ENCODE peak calls at places on chromosomes 11 and 22, in five cellular contexts. N is HFFc6, U is uterus, S is hepatic stellate cell, E is cardiac muscle cell. M is an unnamed sample.

GRCh38 chr11:57324154-57324885 is 432 bp downstream of the TNKS1BP1 start:
- DNase-seq in N (no peak), U (peak; percentile 60), S (peak; percentile 65), E (peak; percentile 65), M (no peak)

GRCh38 chr11:8948901-8949300 is 6.1 kb upstream of the ASCL3 start:
- DNase-seq in N (no peak), U (no peak), S (no peak), E (no peak), M (no peak)

GRCh38 chr11:36095716-36096115 is 151.9 kb downstream of the LDLRAD3 start:
- DNase-seq in N (no peak), U (no peak), S (no peak), E (peak; percentile 88), M (no peak)

GRCh38 chr11:45926001-45926401 is 3.5 kb downstream of the LARGE2 start:
- DNase-seq in N (no peak), U (no peak), S (no peak), E (no peak), M (no peak)

GRCh38 chr11:122114976-122115375 is 1.0 kb downstream of the BLID start:
- DNase-seq in N (no peak), U (no peak), S (no peak), E (no peak), M (no peak)

GRCh38 chr11:66768818-66769217 is 39.8 kb upstream of the SPTBN2 start:
- DNase-seq in N (no peak), U (no peak), S (no peak), E (peak; percentile 9), M (no peak)

GRCh38 chr22:46845281-46846153 is 83.1 kb downstream of the TBC1D22A start:
- DNase-seq in N (peak; percentile 8), U (no peak), S (peak; percentile 47), E (peak; percentile 78), M (no peak)

GRCh38 chr11:41403462-41403861 is 56.0 kb downstream of the LRRC4C start:
- DNase-seq in N (no peak), U (no peak), S (no peak), E (no peak), M (no peak)

GRCh38 chr22:46025973-46026906 is 49.3 kb upstream of the WNT7B start:
- DNase-seq in N (no peak), U (peak; percentile 14), S (no peak), E (no peak), M (no peak)

GRCh38 chr11:441043-441417 is 781 bp downstream of the ANO9 start:
- DNase-seq in N (no peak), U (no peak), S (no peak), E (no peak), M (no peak)

GRCh38 chr11:97506360-97506759 is 1116.5 kb downstream of the JRKL start:
- DNase-seq in N (no peak), U (no peak), S (no peak), E (no peak), M (no peak)

GRCh38 chr11:116638463-116638862 is 134.3 kb downstream of the BUD13 start:
- DNase-seq in N (no peak), U (no peak), S (no peak), E (no peak), M (no peak)

GRCh38 chr22:40221055-40221414 is 43.3 kb downstream of the TNRC6B start:
- DNase-seq in N (no peak), U (no peak), S (no peak), E (no peak), M (no peak)

GRCh38 chr11:29538339-29539036 is 478.3 kb downstream of the KCNA4 start:
- DNase-seq in N (no peak), U (no peak), S (no peak), E (no peak), M (no peak)

M was measured in Panc1.